ENCODE peak calls at places on chromosomes 7 and 10, in four cellular contexts. I is skeletal muscle cell, E is activated gamma-delta T cell, M is AG09309. Z is an unnamed sample.

GRCh38 chr10:29966269-29966668 is 93.1 kb downstream of the JCAD start:
- DNase-seq in I (no peak), E (no peak), M (no peak), Z (no peak)

GRCh38 chr7:2115739-2116065 is 117.0 kb downstream of the MAD1L1 start:
- DNase-seq in I (no peak), E (no peak), M (no peak), Z (no peak)

GRCh38 chr10:32378371-32379301 is 31.7 kb upstream of the EPC1 start:
- DNase-seq in I (peak), E (peak), M (peak), Z (peak)

GRCh38 chr10:26269754-26270153 is 53.2 kb downstream of the GAD2 start:
- DNase-seq in I (no peak), E (no peak), M (peak), Z (no peak)

GRCh38 chr10:121444515-121444914 is 153.7 kb downstream of the FGFR2 start:
- DNase-seq in I (no peak), E (no peak), M (no peak), Z (no peak)

GRCh38 chr10:89683911-89684310 is 17.5 kb upstream of the KIF20B start:
- DNase-seq in I (no peak), E (no peak), M (no peak), Z (peak)

GRCh38 chr10:83606275-83606674 is 533.0 kb upstream of the GHITM start:
- DNase-seq in I (no peak), E (no peak), M (no peak), Z (no peak)

GRCh38 chr10:78931333-78932083 is 137.3 kb upstream of the ZMIZ1 start:
- DNase-seq in I (peak), E (no peak), M (peak), Z (no peak)

Z was measured in pancreas.